ENCODE peak calls at places on chromosome 19, in seven cellular contexts. D is prostate gland, Q is ovary, Z is esophagus squamous epithelium, N is body of pancreas, X is H1, L is sigmoid colon. R is an unnamed sample. For H3K4me1, the result is how much of the 10 kb centered on the place peaks cover.

GRCh38 chr19:42850981-42851717 is 28.4 kb downstream of the PSG1 start:
- DNase-seq in D (no peak), Q (no peak), Z (no peak), N (peak), X (no peak), L (peak), R (no peak)

GRCh38 chr19:47315125-47315821 is 5.6 kb downstream of the C5AR1 start:
- DNase-seq in D (no peak), Q (no peak), Z (no peak), N (peak), X (no peak), L (peak), R (peak)

GRCh38 chr19:49954092-49954825 is 6.7 kb downstream of the SIGLEC11 start:
- DNase-seq in D (no peak), Q (peak), Z (no peak), N (no peak), X (no peak), L (no peak), R (peak)

GRCh38 chr19:14366529-14366928 is 14.7 kb upstream of the ADGRE5 start:
- DNase-seq in D (peak), Q (no peak), Z (peak), N (peak), X (peak), L (peak), R (no peak)

GRCh38 chr19:30528919-30529318 is 156.7 kb downstream of the ZNF536 start:
- DNase-seq in D (no peak), Q (no peak), Z (no peak), N (no peak), X (no peak), L (no peak), R (no peak)

GRCh38 chr19:48461982-48462655 is 6.7 kb downstream of the KCNJ14 start:
- DNase-seq in D (no peak), Q (peak), Z (no peak), N (no peak), X (peak), L (no peak), R (no peak)

GRCh38 chr19:7970716-7971448 is 27.4 kb upstream of the TIMM44 start:
- DNase-seq in D (no peak), Q (no peak), Z (no peak), N (peak), X (peak), L (no peak), R (no peak)

GRCh38 chr19:15441317-15441716 is 8.4 kb downstream of the WIZ start:
- DNase-seq in D (no peak), Q (no peak), Z (no peak), N (no peak), X (no peak), L (no peak), R (no peak)

GRCh38 chr19:14375055-14375581 is 6.1 kb upstream of the ADGRE5 start:
- DNase-seq in D (no peak), Q (no peak), Z (peak), N (peak), X (no peak), L (peak), R (peak)

GRCh38 chr19:40280608-40281221 is 4.4 kb downstream of the AKT2 start:
- DNase-seq in D (peak), Q (no peak), Z (no peak), N (peak), X (no peak), L (no peak), R (no peak)

GRCh38 chr19:8208119-8208709 is 956 bp upstream of the CERS4 start:
- DNase-seq in D (peak), Q (no peak), Z (no peak), N (peak), X (peak), L (peak), R (peak)

GRCh38 chr19:51065221-51065960 is 499 bp upstream of the KLK13 start:
- DNase-seq in D (no peak), Q (no peak), Z (no peak), N (peak), X (peak), L (no peak), R (no peak)

GRCh38 chr19:32870154-32870573 is 597 bp upstream of the SLC7A9 start:
- DNase-seq in D (no peak), Q (no peak), Z (no peak), N (no peak), X (peak), L (no peak), R (no peak)

GRCh38 chr19:29587518-29587986 is 18.5 kb upstream of the POP4 start:
- DNase-seq in D (no peak), Q (no peak), Z (no peak), N (no peak), X (no peak), L (no peak), R (no peak)

GRCh38 chr19:29880498-29881081 is 61.4 kb upstream of the URI1 start:
- DNase-seq in D (no peak), Q (no peak), Z (no peak), N (no peak), X (no peak), L (peak), R (no peak)

GRCh38 chr19:50492303-50493052 is 15.8 kb upstream of the GARIN5A start:
- DNase-seq in D (no peak), Q (no peak), Z (no peak), N (no peak), X (no peak), L (peak), R (peak)

GRCh38 chr19:29685326-29685725 is 20.1 kb downstream of the PLEKHF1 start:
- DNase-seq in D (peak), Q (no peak), Z (no peak), N (no peak), X (no peak), L (no peak), R (no peak)

GRCh38 chr19:20154636-20155035 is 12.4 kb upstream of the ZNF486 start:
- DNase-seq in D (peak), Q (no peak), Z (no peak), N (no peak), X (no peak), L (no peak), R (no peak)

GRCh38 chr19:29645911-29646310 is 19.4 kb upstream of the PLEKHF1 start:
- DNase-seq in D (peak), Q (peak), Z (no peak), N (peak), X (no peak), L (no peak), R (no peak)

GRCh38 chr19:42529248-42529764 is 1.0 kb upstream of the CEACAM1 start:
- DNase-seq in D (peak), Q (no peak), Z (no peak), N (peak), X (peak), L (no peak), R (peak)

GRCh38 chr19:14494451-14494850 is 1.5 kb downstream of the GIPC1 start:
- DNase-seq in D (no peak), Q (no peak), Z (no peak), N (no peak), X (no peak), L (no peak), R (no peak)

GRCh38 chr19:19110410-19111137 is 27.7 kb downstream of the TMEM161A start:
- DNase-seq in D (no peak), Q (peak), Z (no peak), N (no peak), X (no peak), L (no peak), R (no peak)

GRCh38 chr19:39325778-39326680 is 5.4 kb upstream of the LRFN1 start:
- DNase-seq in D (no peak), Q (no peak), Z (no peak), N (no peak), X (no peak), L (no peak), R (no peak)

GRCh38 chr19:49113762-49114629 is at the start of gene LIN7B:
- DNase-seq in D (peak), Q (peak), Z (no peak), N (peak), X (peak), L (peak), R (peak)

GRCh38 chr19:9565900-9566705 is 18.2 kb downstream of the ZNF121 start:
- DNase-seq in D (no peak), Q (no peak), Z (no peak), N (no peak), X (no peak), L (no peak), R (no peak)

GRCh38 chr19:9885077-9885552 is 50.0 kb downstream of the PIN1 start:
- DNase-seq in D (no peak), Q (peak), Z (no peak), N (peak), X (no peak), L (no peak), R (peak)

GRCh38 chr19:10690351-10690781 is 10.9 kb upstream of the QTRT1 start:
- DNase-seq in D (no peak), Q (no peak), Z (no peak), N (no peak), X (no peak), L (no peak), R (no peak)

GRCh38 chr19:1223018-1223855 is 14.6 kb downstream of the CBARP start:
- DNase-seq in D (no peak), Q (no peak), Z (no peak), N (peak), X (peak), L (no peak), R (no peak)
- TF ChIP-seq CTCF in D (no peak), Q (no peak), Z (peak), N (peak), X (peak), L (no peak), R (peak)

GRCh38 chr19:45900661-45901431 is 1.6 kb downstream of the MYPOP start:
- DNase-seq in D (no peak), Q (no peak), Z (no peak), N (no peak), X (no peak), L (no peak), R (no peak)

GRCh38 chr19:45901432-45901903 is 945 bp downstream of the MYPOP start:
- DNase-seq in D (no peak), Q (peak), Z (no peak), N (peak), X (no peak), L (peak), R (peak)

GRCh38 chr19:45901912-45902650 is at the start of gene MYPOP:
- DNase-seq in D (no peak), Q (peak), Z (no peak), N (no peak), X (no peak), L (no peak), R (peak)

GRCh38 chr19:45905016-45905415 is 2.6 kb upstream of the MYPOP start:
- DNase-seq in D (no peak), Q (no peak), Z (no peak), N (no peak), X (no peak), L (no peak), R (no peak)

DNA sequence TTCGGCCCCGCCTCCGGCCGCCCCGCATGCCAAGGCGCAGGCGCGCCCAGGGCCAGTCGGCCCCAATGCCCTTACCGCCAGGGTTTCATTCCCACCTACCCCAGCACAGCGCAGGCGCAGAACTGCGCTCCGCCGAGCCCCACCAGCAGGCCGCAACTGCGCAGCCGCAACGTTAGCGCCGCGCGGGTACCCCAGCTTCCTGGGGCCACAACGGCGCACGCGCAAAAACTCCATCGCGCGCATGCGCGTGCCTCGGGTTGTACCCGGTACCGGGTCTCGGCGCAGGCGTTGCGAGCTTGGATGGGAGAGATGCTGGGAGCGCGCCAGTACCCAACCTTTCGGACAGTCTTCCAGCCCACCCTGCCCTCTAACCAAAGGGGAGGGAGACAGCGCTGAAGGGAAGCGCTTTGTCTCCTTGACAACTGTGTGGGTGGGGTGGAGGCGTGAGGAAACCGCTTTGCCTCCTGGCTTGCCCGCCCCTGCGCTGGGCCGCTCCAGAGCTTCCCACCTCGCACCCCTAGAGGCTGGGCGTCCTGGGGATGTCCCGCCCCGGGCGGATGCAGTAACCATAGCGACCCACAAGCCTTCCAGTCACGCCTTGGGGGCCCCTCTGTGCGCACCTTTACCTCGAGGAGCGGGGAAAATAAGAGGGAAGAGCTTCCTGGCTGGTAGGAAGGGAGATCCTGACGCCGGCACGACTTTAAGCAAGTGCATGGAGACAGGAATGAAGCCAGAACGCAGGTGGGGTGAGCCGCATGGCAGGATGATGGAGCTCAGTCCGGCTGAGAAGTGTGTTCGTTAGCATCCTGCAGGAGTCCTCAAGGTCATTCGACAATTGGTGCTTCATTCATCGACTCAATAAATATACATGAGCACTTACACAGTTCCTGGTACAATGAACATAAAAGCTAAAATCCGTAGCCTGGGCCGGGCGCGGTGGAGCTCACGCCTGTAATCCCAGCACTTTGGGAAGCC is 525 bp upstream of the MYPOP start:
- DNase-seq in D (peak), Q (peak), Z (peak), N (peak), X (peak), L (peak), R (peak)
- TF ChIP-seq POLR2A in D (peak), Q (peak), Z (peak), N (peak), X (no peak), L (peak), R (peak)

GRCh38 chr19:2048104-2048958 is 2.7 kb downstream of the MKNK2 start:
- DNase-seq in D (no peak), Q (peak), Z (no peak), N (peak), X (no peak), L (peak), R (no peak)
- H3K4me1 ChIP-seq in D (half or more), Q (under half), Z (half or more), N (half or more), X (under half), L (half or more), R (under half)

GRCh38 chr19:53537523-53538377 is at the start of gene ZNF331:
- DNase-seq in D (peak), Q (peak), Z (peak), N (peak), X (peak), L (peak), R (peak)
- TF ChIP-seq CTCF in D (no peak), Q (peak), Z (peak), N (peak), X (no peak), L (peak), R (peak)

GRCh38 chr19:6091771-6092291 is 18.5 kb downstream of the RFX2 start:
- DNase-seq in D (no peak), Q (no peak), Z (no peak), N (no peak), X (no peak), L (no peak), R (no peak)

GRCh38 chr19:6087074-6087506 is 23.2 kb downstream of the RFX2 start:
- DNase-seq in D (no peak), Q (no peak), Z (no peak), N (no peak), X (no peak), L (no peak), R (no peak)

GRCh38 chr19:6092329-6093286 is 17.7 kb downstream of the RFX2 start:
- DNase-seq in D (peak), Q (peak), Z (no peak), N (peak), X (no peak), L (peak), R (peak)

GRCh38 chr19:6088677-6089063 is 21.6 kb downstream of the RFX2 start:
- DNase-seq in D (no peak), Q (no peak), Z (no peak), N (no peak), X (no peak), L (no peak), R (no peak)

GRCh38 chr19:6090634-6091033 is 19.7 kb downstream of the RFX2 start:
- DNase-seq in D (no peak), Q (no peak), Z (no peak), N (no peak), X (no peak), L (no peak), R (no peak)
- TF ChIP-seq POLR2A in D (no peak), Q (no peak), Z (no peak), N (no peak), X (no peak), L (no peak), R (no peak)

GRCh38 chr19:6528544-6529121 is 2.2 kb upstream of the TNFSF9 start:
- DNase-seq in D (no peak), Q (no peak), Z (no peak), N (no peak), X (no peak), L (peak), R (peak)

GRCh38 chr19:6522712-6523111 is 8.1 kb upstream of the TNFSF9 start:
- DNase-seq in D (no peak), Q (no peak), Z (no peak), N (no peak), X (no peak), L (no peak), R (no peak)

GRCh38 chr19:6521718-6522646 is 8.8 kb upstream of the TNFSF9 start:
- DNase-seq in D (no peak), Q (no peak), Z (no peak), N (no peak), X (no peak), L (no peak), R (no peak)

GRCh38 chr19:6527893-6528543 is 2.8 kb upstream of the TNFSF9 start:
- DNase-seq in D (no peak), Q (no peak), Z (no peak), N (no peak), X (no peak), L (no peak), R (no peak)

DNA sequence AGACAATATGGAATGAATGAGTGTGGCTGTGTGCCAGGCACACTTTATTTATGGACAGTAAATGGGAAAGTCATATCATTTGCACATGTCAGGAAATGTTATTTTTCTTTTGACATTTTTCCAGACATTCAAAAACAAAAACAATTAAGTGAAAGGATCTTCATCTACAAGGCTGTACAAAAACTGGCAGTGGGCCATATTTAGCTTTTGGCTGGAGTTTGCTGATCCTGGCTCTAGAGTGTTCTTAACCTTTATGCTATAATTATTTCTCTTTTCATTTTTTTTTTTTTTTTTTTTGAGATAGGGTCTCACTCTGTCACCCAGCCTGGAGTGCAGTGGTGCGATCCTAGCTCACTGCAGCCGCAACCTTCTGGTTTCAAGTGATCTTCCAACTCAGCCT is 6.5 kb upstream of the TNFSF9 start:
- DNase-seq in D (no peak), Q (no peak), Z (no peak), N (no peak), X (no peak), L (no peak), R (no peak)
- H3K4me1 ChIP-seq in D (under half), Q (under half), Z (under half), N (under half), X (under half), L (under half), R (under half)

R was measured in uterus.